ENCODE peak calls at places on chromosomes 11 and 22, in seven cellular contexts. K, F, L, X, D, Q and Y are unnamed samples. For H3K4me1, the result is how much of the 10 kb centered on the place peaks cover.

GRCh38 chr11:75337195-75337654 is 14.2 kb downstream of the ARRB1 start:
- DNase-seq in K (peak), F (no peak), L (peak), X (no peak), D (no peak), Q (no peak), Y (no peak)

GRCh38 chr11:2298795-2299747 is 2.6 kb downstream of the C11orf21 start:
- DNase-seq in K (no peak), F (no peak), L (no peak), X (peak), D (no peak), Q (no peak), Y (peak)

GRCh38 chr22:49927483-49928184 is 9.2 kb downstream of the CRELD2 start:
- DNase-seq in K (no peak), F (no peak), L (no peak), X (no peak), D (no peak), Q (no peak), Y (no peak)

GRCh38 chr11:131884461-131885073 is 514.2 kb downstream of the NTM start:
- DNase-seq in K (no peak), F (no peak), L (no peak), X (no peak), D (no peak), Q (no peak), Y (no peak)

GRCh38 chr11:31240340-31240904 is 129.1 kb downstream of the DCDC1 start:
- DNase-seq in K (peak), F (no peak), L (peak), X (no peak), D (peak), Q (no peak), Y (no peak)

GRCh38 chr22:37167981-37168647 is 18.4 kb upstream of the IL2RB start:
- DNase-seq in K (no peak), F (no peak), L (no peak), X (no peak), D (no peak), Q (no peak), Y (peak)

GRCh38 chr11:16605440-16605970 is 132.9 kb upstream of the C11orf58 start:
- DNase-seq in K (peak), F (peak), L (peak), X (peak), D (no peak), Q (no peak), Y (peak)

GRCh38 chr11:96107143-96107829 is 183.4 kb upstream of the MTMR2 start:
- DNase-seq in K (no peak), F (no peak), L (no peak), X (no peak), D (no peak), Q (no peak), Y (no peak)

GRCh38 chr22:44444341-44445306 is 53.4 kb downstream of the RTL6 start:
- DNase-seq in K (no peak), F (no peak), L (no peak), X (no peak), D (no peak), Q (no peak), Y (no peak)

GRCh38 chr11:13963169-13963948 is 836 bp downstream of the SPON1 start:
- DNase-seq in K (no peak), F (peak), L (peak), X (no peak), D (no peak), Q (peak), Y (no peak)

GRCh38 chr11:57248780-57249383 is 11.8 kb upstream of the APLNR start:
- DNase-seq in K (peak), F (peak), L (peak), X (peak), D (no peak), Q (peak), Y (peak)

GRCh38 chr11:13970986-13971385 is 8.5 kb downstream of the SPON1 start:
- DNase-seq in K (no peak), F (no peak), L (no peak), X (peak), D (no peak), Q (no peak), Y (no peak)

GRCh38 chr22:36493690-36494110 is 12.3 kb upstream of the TXN2 start:
- DNase-seq in K (no peak), F (no peak), L (no peak), X (no peak), D (no peak), Q (peak), Y (no peak)

GRCh38 chr22:37330200-37331033 is 48.1 kb downstream of the CYTH4 start:
- DNase-seq in K (peak), F (no peak), L (peak), X (peak), D (peak), Q (no peak), Y (peak)

GRCh38 chr11:78840623-78841022 is 266.0 kb upstream of the NARS2 start:
- DNase-seq in K (no peak), F (no peak), L (peak), X (no peak), D (no peak), Q (no peak), Y (no peak)

GRCh38 chr22:40407021-40407761 is 36.8 kb downstream of the SGSM3 start:
- DNase-seq in K (no peak), F (no peak), L (no peak), X (no peak), D (no peak), Q (no peak), Y (no peak)

GRCh38 chr11:84993386-84993785 is 633.8 kb downstream of the DLG2 start:
- DNase-seq in K (peak), F (no peak), L (no peak), X (no peak), D (no peak), Q (no peak), Y (no peak)

GRCh38 chr11:19982761-19983495 is 177.3 kb downstream of the DBX1 start:
- DNase-seq in K (no peak), F (no peak), L (peak), X (no peak), D (no peak), Q (no peak), Y (no peak)

GRCh38 chr11:65660038-65660437 is 2.7 kb downstream of the RELA start:
- DNase-seq in K (no peak), F (no peak), L (no peak), X (no peak), D (no peak), Q (no peak), Y (no peak)

GRCh38 chr11:62600367-62601113 is 1.1 kb downstream of the MTA2 start:
- DNase-seq in K (no peak), F (no peak), L (no peak), X (no peak), D (no peak), Q (no peak), Y (no peak)

GRCh38 chr22:39148727-39149535 is 3.5 kb downstream of the CBX7 start:
- DNase-seq in K (peak), F (peak), L (no peak), X (peak), D (peak), Q (peak), Y (no peak)

GRCh38 chr11:122317337-122317736 is 201.3 kb upstream of the BLID start:
- DNase-seq in K (peak), F (no peak), L (peak), X (no peak), D (no peak), Q (no peak), Y (no peak)

GRCh38 chr11:2443881-2444300 is 423 bp downstream of the TRPM5 start:
- DNase-seq in K (no peak), F (no peak), L (no peak), X (peak), D (no peak), Q (no peak), Y (no peak)

GRCh38 chr11:73528877-73529530 is 68.9 kb downstream of the FAM168A start:
- DNase-seq in K (no peak), F (no peak), L (no peak), X (no peak), D (no peak), Q (no peak), Y (peak)

GRCh38 chr11:69337211-69337721 is 43.3 kb downstream of the MYEOV start:
- DNase-seq in K (no peak), F (no peak), L (peak), X (peak), D (peak), Q (no peak), Y (no peak)

GRCh38 chr11:23554002-23554401 is 693.7 kb upstream of the CCDC179 start:
- DNase-seq in K (no peak), F (no peak), L (no peak), X (no peak), D (no peak), Q (no peak), Y (no peak)

GRCh38 chr22:37588540-37589215 is 8.8 kb upstream of the LGALS2 start:
- DNase-seq in K (no peak), F (no peak), L (no peak), X (no peak), D (no peak), Q (no peak), Y (no peak)

GRCh38 chr11:72257551-72257950 is 13.6 kb upstream of the PHOX2A start:
- DNase-seq in K (no peak), F (no peak), L (no peak), X (no peak), D (no peak), Q (no peak), Y (no peak)

GRCh38 chr11:104487035-104487775 is 323.3 kb upstream of the PDGFD start:
- DNase-seq in K (no peak), F (no peak), L (peak), X (no peak), D (no peak), Q (no peak), Y (no peak)

GRCh38 chr11:73237471-73238290 is 19.6 kb downstream of the P2RY2 start:
- DNase-seq in K (no peak), F (no peak), L (peak), X (no peak), D (no peak), Q (no peak), Y (no peak)

GRCh38 chr11:17762309-17762974 is 27.9 kb downstream of the KCNC1 start:
- DNase-seq in K (no peak), F (no peak), L (no peak), X (no peak), D (no peak), Q (no peak), Y (no peak)

GRCh38 chr11:118212781-118213565 is 11.8 kb downstream of the JAML start:
- DNase-seq in K (no peak), F (no peak), L (no peak), X (no peak), D (no peak), Q (no peak), Y (no peak)
- H3K4me1 ChIP-seq in K (under half), F (under half), L (under half), X (under half), D (half or more), Q (under half), Y (under half)

GRCh38 chr11:12824281-12825041 is 150.2 kb downstream of the TEAD1 start:
- DNase-seq in K (no peak), F (no peak), L (no peak), X (peak), D (no peak), Q (no peak), Y (peak)
- H3K4me1 ChIP-seq in K (under half), F (half or more), L (under half), X (under half), D (under half), Q (half or more), Y (under half)

GRCh38 chr11:119160151-119160550 is 8.4 kb upstream of the NLRX1 start:
- DNase-seq in K (no peak), F (no peak), L (no peak), X (no peak), D (no peak), Q (no peak), Y (no peak)
- H3K4me1 ChIP-seq in K (under half), F (under half), L (under half), X (under half), D (under half), Q (under half), Y (under half)

GRCh38 chr11:67354314-67355022 is 1.1 kb upstream of the POLD4 start:
- DNase-seq in K (no peak), F (peak), L (peak), X (peak), D (no peak), Q (peak), Y (no peak)

GRCh38 chr11:67353317-67354313 is at the start of gene POLD4:
- DNase-seq in K (peak), F (peak), L (peak), X (peak), D (peak), Q (peak), Y (peak)

GRCh38 chr11:67355794-67356550 is 2.6 kb upstream of the POLD4 start:
- DNase-seq in K (no peak), F (no peak), L (no peak), X (no peak), D (no peak), Q (no peak), Y (no peak)

GRCh38 chr11:67356551-67356866 is 3.2 kb upstream of the POLD4 start:
- DNase-seq in K (no peak), F (no peak), L (no peak), X (no peak), D (no peak), Q (no peak), Y (no peak)

DNA sequence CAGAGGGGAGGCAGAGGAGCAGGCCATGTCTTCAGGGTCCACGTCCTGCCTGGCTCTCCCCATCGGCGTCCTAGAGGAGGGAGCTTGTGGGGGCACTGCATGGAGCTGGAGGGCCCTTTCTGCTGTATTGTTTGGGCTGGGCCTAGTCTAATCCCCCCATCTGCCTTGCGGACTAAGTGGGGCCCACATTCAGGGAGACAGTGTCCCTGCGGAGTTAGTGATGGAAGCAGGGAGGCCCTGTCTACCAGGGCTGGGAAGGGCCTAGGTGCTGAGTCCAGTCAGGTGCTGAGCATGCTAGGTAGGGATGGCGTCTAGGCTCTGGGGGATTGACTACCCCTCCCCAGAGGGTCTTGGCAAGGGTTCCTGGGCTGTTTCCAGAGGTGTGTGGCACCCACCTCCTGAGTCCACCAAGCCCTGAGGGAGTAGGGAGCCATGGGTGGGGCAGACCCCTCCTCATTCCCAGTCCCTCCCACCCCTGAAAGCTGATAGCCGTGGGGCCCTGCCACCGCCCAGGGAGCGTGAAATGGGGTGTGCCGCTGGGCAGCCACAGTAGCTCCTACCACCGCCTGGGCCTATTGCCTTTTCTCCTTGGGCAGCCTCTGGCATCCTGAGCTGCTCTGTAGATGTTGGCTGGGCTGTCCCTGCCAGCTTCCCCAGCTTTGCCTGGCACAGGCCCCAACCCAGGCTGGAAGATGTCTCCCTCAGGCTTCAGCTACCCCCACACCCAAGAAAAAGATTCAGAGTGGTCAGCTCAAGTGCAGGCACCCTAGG is 1.9 kb upstream of the POLD4 start:
- DNase-seq in K (no peak), F (no peak), L (no peak), X (no peak), D (no peak), Q (no peak), Y (no peak)
- H3K4me1 ChIP-seq in K (under half), F (half or more), L (under half), X (half or more), D (half or more), Q (half or more), Y (under half)

GRCh38 chr11:32916361-32916760 is 23.8 kb downstream of the QSER1 start:
- DNase-seq in K (no peak), F (no peak), L (no peak), X (no peak), D (no peak), Q (no peak), Y (no peak)
- H3K4me1 ChIP-seq in K (under half), F (under half), L (under half), X (under half), D (under half), Q (under half), Y (under half)

DNA sequence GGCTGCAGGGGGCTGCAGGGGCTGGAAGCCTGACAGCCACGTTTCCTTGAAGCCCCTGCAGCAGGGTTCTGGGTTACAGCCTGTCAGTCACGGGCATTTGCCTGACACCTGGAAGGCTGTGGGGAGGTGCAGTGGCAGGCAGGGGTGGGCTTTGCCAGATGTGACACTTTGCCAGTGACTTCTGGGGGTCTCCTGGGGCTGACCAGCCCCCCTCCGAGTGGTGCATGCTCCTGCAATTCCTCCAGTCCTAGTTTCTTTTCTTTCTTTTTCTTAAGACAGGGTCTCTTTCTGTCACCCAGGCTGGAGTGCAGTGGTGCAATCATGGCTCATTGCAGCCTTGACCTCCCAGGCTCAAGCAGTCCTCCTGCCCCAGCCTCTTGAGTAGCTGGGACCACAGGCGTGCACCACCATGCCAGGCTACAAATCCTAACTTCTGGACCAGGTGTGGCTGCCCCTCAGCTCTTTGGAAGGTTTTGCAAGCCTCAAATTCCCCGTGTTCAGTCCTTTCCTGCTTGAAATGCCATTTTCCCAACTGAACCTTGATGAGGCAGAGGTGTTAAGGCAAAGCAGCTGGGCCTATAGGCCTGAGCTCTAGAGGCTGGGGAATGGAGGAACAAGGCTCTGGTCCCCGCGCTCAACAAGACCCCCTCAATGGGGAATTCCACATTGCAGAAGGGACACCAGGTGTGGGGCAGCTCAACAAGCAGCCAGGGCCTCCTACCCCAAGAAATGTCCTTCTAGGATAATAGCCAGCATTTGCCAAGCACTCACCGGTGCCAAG is 20.2 kb upstream of the CHKA start:
- DNase-seq in K (no peak), F (no peak), L (no peak), X (no peak), D (no peak), Q (no peak), Y (no peak)
- H3K4me1 ChIP-seq in K (under half), F (under half), L (under half), X (half or more), D (under half), Q (under half), Y (half or more)

GRCh38 chr11:9757809-9758675 is 94.2 kb downstream of the SWAP70 start:
- DNase-seq in K (peak), F (peak), L (peak), X (peak), D (peak), Q (peak), Y (peak)
- H3K4me1 ChIP-seq in K (under half), F (half or more), L (under half), X (under half), D (under half), Q (half or more), Y (under half)

DNA sequence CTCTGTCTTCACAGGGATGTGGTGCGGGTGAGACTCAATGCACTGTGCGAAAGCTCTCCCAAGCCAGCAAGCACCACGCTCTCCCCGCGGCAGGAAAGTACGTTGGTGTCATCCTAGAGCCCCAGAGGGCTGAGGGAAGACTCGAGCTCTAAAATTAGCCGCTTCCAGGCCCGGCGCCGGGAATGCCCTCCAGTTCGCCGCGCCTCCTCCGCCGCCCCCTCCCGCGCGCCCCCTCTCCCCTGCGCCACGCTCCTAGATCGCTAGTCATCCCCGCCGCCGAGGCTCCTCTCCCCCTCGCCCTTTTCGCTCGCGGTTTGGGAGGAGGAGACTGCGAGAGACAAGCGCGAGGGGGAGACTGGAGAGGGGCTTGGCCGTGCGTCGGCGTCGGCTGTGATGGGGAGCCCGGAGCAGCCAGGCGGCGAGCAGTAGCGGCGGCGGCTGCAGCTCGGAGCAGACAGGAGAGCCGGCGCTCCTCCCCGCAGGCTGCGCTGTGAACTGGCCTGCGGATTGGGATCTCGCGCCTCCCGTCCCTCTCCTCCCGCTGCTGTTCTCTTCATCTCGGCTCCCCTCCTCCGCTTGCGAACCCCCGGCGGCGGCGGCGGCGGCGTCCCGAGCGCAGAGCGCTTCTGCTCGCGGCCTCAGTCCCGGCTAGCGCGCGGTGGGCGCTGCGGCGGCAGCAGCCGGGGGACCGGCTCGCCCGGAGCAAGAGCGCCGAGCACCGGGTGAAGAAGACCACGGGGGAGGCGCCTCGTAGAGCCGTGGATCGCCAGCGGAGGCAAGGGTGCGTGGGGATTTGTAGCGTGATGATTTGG is at the start of gene FAT3:
- DNase-seq in K (peak), F (peak), L (peak), X (no peak), D (no peak), Q (no peak), Y (no peak)
- H3K4me1 ChIP-seq in K (under half), F (under half), L (under half), X (under half), D (under half), Q (under half), Y (under half)